ENCODE peak calls at places on chromosome 12, in eight cellular contexts. X is GM10248; D is kidney epithelial cell; W is CD8-positive, alpha-beta T cell; A is cardiac fibroblast; E is pancreas; L is endothelial cell of umbilical vein; B is astrocyte. K is an unnamed sample.
A peak's percentile ranks its signal among the peaks of the same experiment; 100 is the strongest.

GRCh38 chr12:84069699-84070098 is 842.9 kb downstream of the SLC6A15 start:
- DNase-seq in X (no peak), D (no peak), W (no peak), A (no peak), E (no peak), L (no peak), B (peak; percentile 0), K (no peak)

GRCh38 chr12:121468451-121468850 is 68.5 kb downstream of the RNF34 start:
- DNase-seq in X (no peak), D (no peak), W (no peak), A (peak; percentile 31), E (no peak), L (no peak), B (no peak), K (no peak)

GRCh38 chr12:42332301-42332894 is 6.4 kb downstream of the PPHLN1 start:
- DNase-seq in X (peak; percentile 61), D (no peak), W (no peak), A (peak; percentile 70), E (no peak), L (peak; percentile 67), B (peak; percentile 11), K (peak; percentile 83)

GRCh38 chr12:88206636-88207035 is 64.5 kb downstream of the TMTC3 start:
- DNase-seq in X (no peak), D (no peak), W (no peak), A (peak; percentile 42), E (no peak), L (no peak), B (no peak), K (no peak)

GRCh38 chr12:127780881-127781280 is 486.1 kb upstream of the TMEM132C start:
- DNase-seq in X (no peak), D (no peak), W (no peak), A (no peak), E (no peak), L (no peak), B (no peak), K (no peak)

GRCh38 chr12:29599397-29599796 is 101.9 kb upstream of the OVCH1 start:
- DNase-seq in X (no peak), D (no peak), W (no peak), A (peak; percentile 92), E (no peak), L (no peak), B (no peak), K (peak; percentile 60)

GRCh38 chr12:1778911-1779310 is 41.5 kb upstream of the LRTM2 start:
- DNase-seq in X (no peak), D (no peak), W (no peak), A (peak; percentile 59), E (no peak), L (no peak), B (no peak), K (no peak)

GRCh38 chr12:28459481-28459880 is 269.2 kb downstream of the CCDC91 start:
- DNase-seq in X (no peak), D (no peak), W (no peak), A (no peak), E (no peak), L (no peak), B (no peak), K (no peak)

GRCh38 chr12:24095245-24095644 is 145.8 kb upstream of the SOX5 start:
- DNase-seq in X (no peak), D (no peak), W (no peak), A (no peak), E (no peak), L (no peak), B (no peak), K (no peak)

GRCh38 chr12:72141381-72141780 is 130.8 kb upstream of the TRHDE start:
- DNase-seq in X (peak; percentile 34), D (no peak), W (no peak), A (peak; percentile 5), E (no peak), L (no peak), B (no peak), K (no peak)

GRCh38 chr12:23039834-23040233 is 414.9 kb downstream of the ETNK1 start:
- DNase-seq in X (no peak), D (no peak), W (no peak), A (no peak), E (no peak), L (no peak), B (peak; percentile 16), K (no peak)

GRCh38 chr12:39586811-39587210 is 32.8 kb downstream of the ABCD2 start:
- DNase-seq in X (no peak), D (no peak), W (no peak), A (peak; percentile 51), E (no peak), L (no peak), B (no peak), K (no peak)

GRCh38 chr12:124509300-124509675 is 58.1 kb downstream of the NCOR2 start:
- DNase-seq in X (no peak), D (no peak), W (no peak), A (peak; percentile 22), E (no peak), L (no peak), B (no peak), K (no peak)

GRCh38 chr12:54418441-54419087 is 502 bp downstream of the ITGA5 start:
- DNase-seq in X (no peak), D (no peak), W (no peak), A (no peak), E (peak; percentile 63), L (no peak), B (no peak), K (no peak)

GRCh38 chr12:10722905-10723866 is at the start of gene YBX3:
- DNase-seq in X (peak; percentile 85), D (no peak), W (peak; percentile 20), A (peak; percentile 86), E (peak; percentile 93), L (peak; percentile 84), B (peak; percentile 67), K (peak; percentile 96)

GRCh38 chr12:132451172-132451835 is 38.6 kb upstream of the FBRSL1 start:
- DNase-seq in X (peak; percentile 76), D (no peak), W (no peak), A (no peak), E (peak; percentile 59), L (no peak), B (no peak), K (no peak)

GRCh38 chr12:57430117-57430930 is 519 bp downstream of the R3HDM2 start:
- DNase-seq in X (peak; percentile 87), D (no peak), W (peak; percentile 4), A (peak; percentile 47), E (peak; percentile 66), L (peak; percentile 66), B (peak; percentile 26), K (no peak)

GRCh38 chr12:122458105-122459035 is 35.9 kb upstream of the CLIP1 start:
- DNase-seq in X (no peak), D (no peak), W (no peak), A (no peak), E (no peak), L (no peak), B (no peak), K (no peak)

GRCh38 chr12:553216-554000 is 93.7 kb downstream of the B4GALNT3 start:
- DNase-seq in X (no peak), D (no peak), W (no peak), A (no peak), E (no peak), L (no peak), B (no peak), K (peak; percentile 64)

GRCh38 chr12:62581288-62582064 is 114.8 kb downstream of the MON2 start:
- DNase-seq in X (peak; percentile 48), D (peak; percentile 23), W (no peak), A (peak; percentile 77), E (no peak), L (peak; percentile 58), B (peak; percentile 51), K (peak; percentile 43)

GRCh38 chr12:62576503-62576902 is 109.9 kb downstream of the MON2 start:
- DNase-seq in X (no peak), D (no peak), W (no peak), A (no peak), E (no peak), L (no peak), B (no peak), K (no peak)

GRCh38 chr12:62584619-62585018 is 118.0 kb downstream of the MON2 start:
- DNase-seq in X (no peak), D (no peak), W (no peak), A (no peak), E (no peak), L (peak; percentile 24), B (no peak), K (no peak)

GRCh38 chr12:62586850-62587249 is 120.2 kb downstream of the MON2 start:
- DNase-seq in X (no peak), D (no peak), W (no peak), A (no peak), E (no peak), L (peak; percentile 20), B (no peak), K (peak; percentile 65)

DNA sequence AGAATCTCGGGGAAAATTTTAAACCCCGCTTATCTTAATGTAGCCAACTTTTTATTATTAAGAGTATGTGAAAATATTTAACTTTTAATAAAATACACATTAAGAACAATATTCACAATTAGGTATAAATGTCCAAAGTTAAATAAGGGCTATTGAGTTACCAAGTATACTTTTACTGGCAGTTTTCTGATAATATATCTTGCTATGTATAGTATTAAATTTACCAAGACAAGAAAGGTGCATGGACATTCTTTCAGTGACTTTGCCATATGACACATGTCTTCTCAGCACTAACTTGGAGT is 115.4 kb downstream of the MON2 start:
- DNase-seq in X (no peak), D (no peak), W (no peak), A (no peak), E (no peak), L (no peak), B (no peak), K (no peak)
- TF ChIP-seq CTCF in X (no peak), D (no peak), W (peak; percentile 19), A (no peak), E (no peak), L (no peak), B (no peak), K (no peak)

GRCh38 chr12:110579889-110580253 is 3.2 kb downstream of the PPTC7 start:
- DNase-seq in X (no peak), D (no peak), W (no peak), A (no peak), E (no peak), L (no peak), B (no peak), K (no peak)
- TF ChIP-seq CTCF in X (no peak), D (no peak), W (no peak), A (no peak), E (no peak), L (no peak), B (no peak), K (no peak)

GRCh38 chr12:58931518-58931917 is 11.2 kb upstream of the LRIG3 start:
- DNase-seq in X (no peak), D (no peak), W (no peak), A (no peak), E (no peak), L (no peak), B (no peak), K (no peak)
- TF ChIP-seq CTCF in X (no peak), D (no peak), W (no peak), A (peak; percentile 15), E (no peak), L (no peak), B (no peak), K (peak; percentile 10)

DNA sequence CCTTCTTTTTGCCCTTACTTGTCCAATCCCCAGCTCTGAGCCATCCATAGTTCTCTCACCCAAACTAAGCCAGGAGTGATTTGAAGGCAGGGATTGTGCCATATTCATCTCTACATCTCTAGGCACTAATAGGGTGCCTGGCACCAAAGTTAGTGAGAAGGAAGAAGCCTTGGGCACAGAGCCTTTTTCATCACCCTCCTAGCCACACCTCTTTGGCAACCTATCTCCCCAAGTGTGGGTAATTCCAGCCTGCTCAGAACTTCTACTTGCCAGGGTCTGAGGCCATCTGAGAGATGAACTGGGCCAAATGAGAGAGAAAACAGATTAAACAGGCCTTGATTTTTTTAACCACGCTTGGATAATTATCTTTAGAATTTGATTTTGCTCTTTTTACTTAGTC is 61.3 kb downstream of the PHLDA1 start:
- DNase-seq in X (no peak), D (no peak), W (no peak), A (no peak), E (no peak), L (no peak), B (no peak), K (peak; percentile 56)
- TF ChIP-seq CTCF in X (no peak), D (no peak), W (no peak), A (no peak), E (no peak), L (no peak), B (no peak), K (no peak)

K was measured in osteoblast.